ENCODE peak calls at places on chromosomes 7 and 10, in eight cellular contexts. X is IMR-90, C is spleen, S is cardiac fibroblast, Z is endothelial cell of umbilical vein, D is right atrium auricular region, M is ascending aorta, O is AG09309. N is an unnamed sample.

GRCh38 chr7:16212032-16212431 is 209.3 kb downstream of the CRPPA start:
- DNase-seq in X (no peak), C (no peak), S (no peak), Z (no peak), D (no peak), M (no peak), O (no peak), N (no peak)

GRCh38 chr10:101008823-101009423 is 9.3 kb downstream of the LZTS2 start:
- DNase-seq in X (no peak), C (no peak), S (no peak), Z (no peak), D (no peak), M (peak; percentile 54), O (no peak), N (no peak)

GRCh38 chr10:127343831-127344230 is 147.4 kb upstream of the INSYN2A start:
- DNase-seq in X (no peak), C (no peak), S (peak; percentile 6), Z (no peak), D (no peak), M (no peak), O (peak; percentile 32), N (no peak)

GRCh38 chr10:70835895-70836294 is 20.1 kb downstream of the SGPL1 start:
- DNase-seq in X (peak; percentile 61), C (no peak), S (peak; percentile 70), Z (no peak), D (no peak), M (no peak), O (peak; percentile 42), N (no peak)

GRCh38 chr10:31602541-31603244 is 283.7 kb downstream of the ZEB1 start:
- DNase-seq in X (peak; percentile 73), C (peak; percentile 81), S (peak; percentile 87), Z (peak; percentile 39), D (peak; percentile 95), M (peak; percentile 94), O (peak; percentile 64), N (no peak)

GRCh38 chr10:105253843-105254242 is 612.8 kb downstream of the SORCS3 start:
- DNase-seq in X (no peak), C (no peak), S (no peak), Z (no peak), D (no peak), M (no peak), O (no peak), N (no peak)

GRCh38 chr10:77430530-77430929 is 207.1 kb downstream of the KCNMA1 start:
- DNase-seq in X (no peak), C (no peak), S (no peak), Z (no peak), D (no peak), M (no peak), O (no peak), N (no peak)

GRCh38 chr10:97543025-97543546 is 29.5 kb upstream of the ANKRD2 start:
- DNase-seq in X (peak; percentile 98), C (peak; percentile 86), S (peak; percentile 98), Z (peak; percentile 98), D (peak; percentile 94), M (peak; percentile 95), O (peak; percentile 77), N (peak; percentile 92)

GRCh38 chr7:112788778-112789343 is 1.3 kb downstream of the TMEM168 start:
- DNase-seq in X (no peak), C (no peak), S (no peak), Z (no peak), D (no peak), M (no peak), O (no peak), N (no peak)

GRCh38 chr10:33209777-33210176 is 124.7 kb downstream of the NRP1 start:
- DNase-seq in X (no peak), C (no peak), S (no peak), Z (no peak), D (no peak), M (no peak), O (no peak), N (no peak)

GRCh38 chr7:155464948-155465739 is 7.2 kb downstream of the EN2 start:
- DNase-seq in X (no peak), C (peak; percentile 56), S (no peak), Z (no peak), D (no peak), M (no peak), O (no peak), N (no peak)

GRCh38 chr10:46069771-46070463 is 23.8 kb upstream of the MSMB start:
- DNase-seq in X (peak; percentile 6), C (no peak), S (no peak), Z (no peak), D (no peak), M (no peak), O (no peak), N (no peak)

GRCh38 chr7:85685901-85686300 is 499.0 kb upstream of the SEMA3D start:
- DNase-seq in X (no peak), C (no peak), S (no peak), Z (peak; percentile 22), D (no peak), M (no peak), O (no peak), N (no peak)

GRCh38 chr10:113648478-113648877 is 15.4 kb downstream of the NRAP start:
- DNase-seq in X (no peak), C (no peak), S (no peak), Z (no peak), D (no peak), M (no peak), O (no peak), N (no peak)

GRCh38 chr7:27097686-27098492 is 2.1 kb upstream of the HOXA1 start:
- DNase-seq in X (peak; percentile 52), C (no peak), S (no peak), Z (peak; percentile 58), D (no peak), M (no peak), O (no peak), N (no peak)

GRCh38 chr7:2613926-2614613 is 17.7 kb upstream of the TTYH3 start:
- DNase-seq in X (no peak), C (no peak), S (peak; percentile 38), Z (no peak), D (no peak), M (peak; percentile 95), O (peak; percentile 31), N (no peak)

GRCh38 chr7:112337177-112337576 is 113.1 kb upstream of the IFRD1 start:
- DNase-seq in X (no peak), C (no peak), S (no peak), Z (peak; percentile 4), D (no peak), M (no peak), O (no peak), N (no peak)

GRCh38 chr10:32413513-32413912 is 32.4 kb upstream of the CCDC7 start:
- DNase-seq in X (peak; percentile 96), C (no peak), S (peak; percentile 91), Z (peak; percentile 49), D (no peak), M (no peak), O (peak; percentile 79), N (no peak)

GRCh38 chr10:13659887-13660544 is 73.3 kb downstream of the PRPF18 start:
- DNase-seq in X (peak; percentile 50), C (peak; percentile 90), S (peak; percentile 72), Z (peak; percentile 59), D (peak; percentile 84), M (peak; percentile 80), O (peak; percentile 48), N (no peak)

GRCh38 chr7:150857276-150858055 is 5.1 kb downstream of the AOC1 start:
- DNase-seq in X (no peak), C (no peak), S (no peak), Z (no peak), D (no peak), M (no peak), O (no peak), N (no peak)

GRCh38 chr7:73560035-73560835 is 2.7 kb upstream of the BCL7B start:
- DNase-seq in X (peak; percentile 91), C (no peak), S (peak; percentile 85), Z (no peak), D (no peak), M (no peak), O (peak; percentile 67), N (no peak)

GRCh38 chr7:120190109-120190508 is 82.9 kb upstream of the KCND2 start:
- DNase-seq in X (no peak), C (no peak), S (no peak), Z (no peak), D (no peak), M (no peak), O (no peak), N (no peak)

GRCh38 chr7:121832347-121832746 is 40.6 kb upstream of the PTPRZ1 start:
- DNase-seq in X (no peak), C (peak; percentile 44), S (no peak), Z (no peak), D (no peak), M (no peak), O (no peak), N (no peak)

GRCh38 chr7:100588438-100588837 is 2.3 kb downstream of the FBXO24 start:
- DNase-seq in X (peak; percentile 20), C (peak; percentile 62), S (peak; percentile 42), Z (peak; percentile 41), D (no peak), M (no peak), O (no peak), N (no peak)
- TF ChIP-seq CTCF in X (peak; percentile 43), C (peak; percentile 48), S (peak; percentile 45), Z (peak; percentile 41), D (no peak), M (no peak), O (peak; percentile 39), N (peak; percentile 60)

DNA sequence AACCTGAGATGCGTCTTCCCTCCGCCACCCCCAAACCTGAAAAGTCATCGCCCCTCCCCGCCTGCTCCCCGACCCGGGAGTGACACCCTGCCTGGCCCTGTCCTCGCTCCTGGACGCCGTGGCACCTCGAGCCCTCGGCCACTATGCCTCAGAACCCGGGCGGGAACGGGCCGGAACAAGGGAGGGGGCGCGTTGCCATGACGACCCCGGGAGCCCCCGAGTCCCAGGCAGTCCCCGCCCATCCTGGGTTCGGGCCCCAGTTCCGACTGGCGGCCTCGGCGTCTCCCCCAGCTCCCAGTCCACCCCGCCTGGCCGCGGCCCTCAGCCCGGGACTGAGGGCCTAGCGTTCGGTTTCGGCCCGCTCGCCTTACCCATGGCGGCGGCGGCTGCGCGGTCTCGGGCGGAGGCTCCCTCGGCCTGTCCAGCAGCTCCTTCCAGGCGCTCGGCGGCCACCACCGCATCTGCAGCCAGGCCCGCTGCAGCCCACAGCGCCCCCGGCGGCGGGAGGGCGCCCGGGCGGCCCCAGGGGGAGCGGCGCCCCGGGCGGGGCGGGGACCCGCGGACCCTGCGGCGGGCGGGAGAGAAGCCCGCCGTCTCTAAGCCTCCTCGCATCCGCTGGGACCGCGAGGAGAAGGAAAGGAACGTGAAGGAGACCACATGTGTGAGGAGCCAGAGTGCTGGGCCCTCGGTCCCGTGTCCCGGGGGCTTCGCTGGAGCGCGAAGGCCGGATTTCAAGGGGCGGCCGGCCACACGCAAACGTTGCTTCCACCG is at the start of gene RUFY2:
- DNase-seq in X (peak; percentile 70), C (peak; percentile 96), S (peak; percentile 76), Z (peak; percentile 79), D (peak; percentile 63), M (peak; percentile 86), O (peak; percentile 14), N (peak; percentile 89)
- TF ChIP-seq CTCF in X (peak; percentile 74), C (peak; percentile 85), S (peak; percentile 7), Z (peak; percentile 53), D (peak; percentile 94), M (peak; percentile 99), O (peak; percentile 23), N (peak; percentile 81)

GRCh38 chr10:29470355-29470705 is 164.4 kb downstream of the SVIL start:
- DNase-seq in X (no peak), C (no peak), S (no peak), Z (no peak), D (no peak), M (no peak), O (no peak), N (no peak)
- TF ChIP-seq CTCF in X (peak; percentile 19), C (no peak), S (peak; percentile 32), Z (peak; percentile 41), D (peak; percentile 23), M (peak; percentile 12), O (peak; percentile 38), N (peak; percentile 63)

GRCh38 chr10:110893559-110894179 is 21.9 kb downstream of the PDCD4 start:
- DNase-seq in X (peak; percentile 46), C (no peak), S (peak; percentile 69), Z (peak; percentile 62), D (no peak), M (no peak), O (no peak), N (no peak)
- TF ChIP-seq CTCF in X (peak; percentile 52), C (peak; percentile 75), S (peak; percentile 45), Z (peak; percentile 29), D (peak; percentile 52), M (peak; percentile 47), O (peak; percentile 43), N (peak; percentile 87)

N was measured in chondrocyte.